ENCODE peak calls at places on chromosomes 1 and 21, in seven cellular contexts. G, N, J, Z, M, U and F are unnamed samples.

GRCh38 chr1:53285969-53286760 is 41.7 kb downstream of the LRP8 start:
- DNase-seq in G (no peak), N (no peak), J (no peak), Z (no peak), M (no peak), U (no peak), F (no peak)

GRCh38 chr1:43924516-43924915 is 9.1 kb upstream of the ARTN start:
- DNase-seq in G (no peak), N (no peak), J (no peak), Z (no peak), M (peak; percentile 26), U (no peak), F (no peak)

GRCh38 chr1:155062702-155063411 is 683 bp upstream of the EFNA4 start:
- DNase-seq in G (no peak), N (peak; percentile 82), J (peak; percentile 49), Z (peak; percentile 72), M (peak; percentile 33), U (peak; percentile 72), F (no peak)

GRCh38 chr1:168481586-168481985 is 62.2 kb downstream of the XCL2 start:
- DNase-seq in G (no peak), N (no peak), J (peak; percentile 47), Z (no peak), M (no peak), U (no peak), F (no peak)

GRCh38 chr1:226425431-226426031 is 17.6 kb upstream of the PARP1 start:
- DNase-seq in G (no peak), N (no peak), J (no peak), Z (no peak), M (no peak), U (no peak), F (no peak)

GRCh38 chr1:221783437-221783836 is 41.5 kb upstream of the DUSP10 start:
- DNase-seq in G (no peak), N (no peak), J (no peak), Z (no peak), M (no peak), U (no peak), F (no peak)

GRCh38 chr1:6494627-6495026 is 3.2 kb upstream of the PLEKHG5 start:
- DNase-seq in G (no peak), N (no peak), J (no peak), Z (no peak), M (no peak), U (no peak), F (no peak)

GRCh38 chr1:116586741-116587143 is 15.9 kb upstream of the CD58 start:
- DNase-seq in G (no peak), N (no peak), J (no peak), Z (no peak), M (no peak), U (no peak), F (no peak)

GRCh38 chr21:38712076-38712475 is 93.7 kb upstream of the ETS2 start:
- DNase-seq in G (no peak), N (no peak), J (no peak), Z (peak; percentile 58), M (peak; percentile 27), U (no peak), F (no peak)

GRCh38 chr1:71462247-71462646 is 381.4 kb upstream of the ZRANB2 start:
- DNase-seq in G (no peak), N (no peak), J (no peak), Z (no peak), M (no peak), U (no peak), F (no peak)

GRCh38 chr21:39658066-39658465 is 45.3 kb downstream of the B3GALT5 start:
- DNase-seq in G (no peak), N (no peak), J (no peak), Z (no peak), M (no peak), U (no peak), F (peak; percentile 58)

GRCh38 chr1:201779351-201779880 is 49.5 kb upstream of the IPO9 start:
- DNase-seq in G (no peak), N (no peak), J (no peak), Z (no peak), M (no peak), U (no peak), F (no peak)

GRCh38 chr1:195530961-195531360 is 1077.3 kb downstream of the KCNT2 start:
- DNase-seq in G (no peak), N (no peak), J (no peak), Z (no peak), M (peak; percentile 36), U (no peak), F (no peak)

GRCh38 chr1:32335951-32336867 is at the start of gene MARCKSL1:
- DNase-seq in G (peak; percentile 78), N (peak; percentile 76), J (peak; percentile 87), Z (peak; percentile 54), M (peak; percentile 55), U (peak; percentile 95), F (peak; percentile 54)
- TF ChIP-seq POLR2A in G (peak; percentile 89), N (peak; percentile 88), J (peak; percentile 89), Z (peak; percentile 90), M (peak; percentile 99), U (peak; percentile 86), F (no peak)

GRCh38 chr1:207051615-207051943 is 571 bp upstream of the YOD1 start:
- DNase-seq in G (no peak), N (no peak), J (no peak), Z (no peak), M (no peak), U (no peak), F (no peak)

GRCh38 chr1:207050768-207051614 is at the start of gene YOD1:
- DNase-seq in G (peak; percentile 92), N (peak; percentile 62), J (peak; percentile 91), Z (peak; percentile 93), M (peak; percentile 88), U (peak; percentile 94), F (peak; percentile 89)

GRCh38 chr1:207050428-207050767 is 610 bp downstream of the YOD1 start:
- DNase-seq in G (no peak), N (no peak), J (peak; percentile 30), Z (no peak), M (no peak), U (no peak), F (peak; percentile 89)

GRCh38 chr1:207054476-207054875 is 1.4 kb downstream of the PFKFB2 start:
- DNase-seq in G (no peak), N (no peak), J (no peak), Z (no peak), M (no peak), U (no peak), F (no peak)

GRCh38 chr1:207052736-207053545 is at the start of gene PFKFB2:
- DNase-seq in G (peak; percentile 100), N (peak; percentile 84), J (peak; percentile 97), Z (peak; percentile 98), M (peak; percentile 87), U (peak; percentile 96), F (peak; percentile 99)
- TF ChIP-seq POLR2A in G (peak; percentile 88), N (peak; percentile 42), J (peak; percentile 80), Z (peak; percentile 84), M (peak; percentile 43), U (peak; percentile 80), F (no peak)

DNA sequence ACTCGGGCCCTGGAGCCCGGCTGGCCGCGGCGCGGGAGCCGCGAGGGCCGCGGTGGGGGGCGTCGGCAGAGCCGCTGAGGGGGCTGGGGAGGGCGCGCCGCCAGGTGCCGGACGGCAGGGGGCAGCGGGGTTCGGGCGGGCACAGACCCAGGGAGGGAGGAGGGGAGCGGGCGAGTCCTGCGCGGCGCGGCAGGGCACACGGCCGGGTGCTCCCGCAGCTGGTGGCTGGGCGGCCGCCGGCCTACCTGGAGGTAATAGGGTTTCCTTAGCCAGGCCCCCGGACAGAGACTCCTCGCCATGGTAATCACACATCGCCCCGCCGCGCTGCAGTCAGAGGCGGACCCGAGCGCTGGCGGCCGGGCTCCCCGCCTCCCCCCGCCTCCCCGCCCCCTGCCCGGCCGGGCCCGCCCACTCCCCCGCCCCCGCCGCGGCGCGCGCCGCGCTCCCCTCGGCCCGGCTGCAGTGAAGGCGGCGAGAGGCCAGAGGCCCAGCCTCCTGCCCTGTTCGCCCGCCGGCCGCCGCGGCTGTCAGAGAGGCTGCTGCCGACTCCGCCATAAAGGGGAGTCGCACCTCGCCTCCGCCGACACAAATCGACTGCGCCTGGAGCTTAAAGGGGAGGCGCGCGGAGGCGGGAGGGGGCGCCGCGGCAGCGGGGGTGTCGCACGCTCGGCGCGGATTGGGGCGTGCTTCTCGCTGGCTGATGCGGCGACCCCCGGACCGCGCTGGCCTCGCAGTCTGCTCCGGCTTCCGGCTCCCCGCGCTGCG is at the start of gene DIPK1A:
- DNase-seq in G (peak; percentile 84), N (peak; percentile 59), J (peak; percentile 81), Z (peak; percentile 72), M (peak; percentile 70), U (peak; percentile 85), F (peak; percentile 64)
- TF ChIP-seq POLR2A in G (peak; percentile 78), N (no peak), J (peak; percentile 79), Z (peak; percentile 63), M (peak; percentile 60), U (peak; percentile 30), F (no peak)

GRCh38 chr1:7983086-7983778 is 21.7 kb downstream of the PARK7 start:
- DNase-seq in G (peak; percentile 61), N (no peak), J (no peak), Z (no peak), M (no peak), U (no peak), F (no peak)

GRCh38 chr1:7987528-7987927 is 26.0 kb downstream of the PARK7 start:
- DNase-seq in G (no peak), N (no peak), J (no peak), Z (no peak), M (no peak), U (no peak), F (no peak)

GRCh38 chr1:7988576-7988975 is 27.1 kb downstream of the PARK7 start:
- DNase-seq in G (no peak), N (no peak), J (no peak), Z (no peak), M (peak; percentile 64), U (no peak), F (no peak)

GRCh38 chr1:7984826-7985225 is 23.3 kb downstream of the PARK7 start:
- DNase-seq in G (no peak), N (no peak), J (no peak), Z (no peak), M (no peak), U (no peak), F (no peak)

GRCh38 chr1:7985851-7986612 is 24.5 kb downstream of the PARK7 start:
- DNase-seq in G (no peak), N (no peak), J (no peak), Z (no peak), M (no peak), U (no peak), F (no peak)
- TF ChIP-seq POLR2A in G (no peak), N (no peak), J (no peak), Z (no peak), M (no peak), U (no peak), F (no peak)